ENCODE peak calls at places on chromosomes 2 and 18, in ten cellular contexts. K is CD8-positive, alpha-beta T cell; Q is Caco-2; S is left ventricle myocardium inferior; N is cardiac muscle cell; H is neuronal stem cell; P is MM.1S; V is stomach; B is CD8-positive, alpha-beta memory T cell; U is SK-N-SH. G is an unnamed sample. For H3K4me1, the result is how much of the 10 kb centered on the place peaks cover.

GRCh38 chr18:35888329-35888728 is 84.2 kb upstream of the RMP24 start:
- DNase-seq in K (no peak), Q (no peak), S (no peak), N (no peak), H (no peak), P (no peak), V (no peak), B (no peak), U (no peak), G (no peak)

GRCh38 chr2:33110461-33110860 is 163.7 kb downstream of the LTBP1 start:
- DNase-seq in K (no peak), Q (no peak), S (no peak), N (peak), H (no peak), P (no peak), V (no peak), B (no peak), U (no peak), G (no peak)

GRCh38 chr18:76450912-76451421 is 44.1 kb downstream of the ZNF516 start:
- DNase-seq in K (no peak), Q (no peak), S (peak), N (peak), H (peak), P (no peak), V (no peak), B (peak), U (peak), G (peak)

GRCh38 chr2:52658598-52658997 is 1109.0 kb upstream of the CHAC2 start:
- DNase-seq in K (no peak), Q (no peak), S (no peak), N (peak), H (no peak), P (no peak), V (no peak), B (no peak), U (no peak), G (peak)

GRCh38 chr2:53407363-53408080 is 360.1 kb upstream of the CHAC2 start:
- DNase-seq in K (no peak), Q (no peak), S (no peak), N (no peak), H (no peak), P (no peak), V (no peak), B (no peak), U (no peak), G (no peak)

GRCh38 chr2:44233450-44234128 is 41.7 kb upstream of the SLC3A1 start:
- DNase-seq in K (no peak), Q (peak), S (no peak), N (peak), H (peak), P (no peak), V (no peak), B (no peak), U (peak), G (no peak)

GRCh38 chr2:6524678-6525367 is 340.9 kb downstream of the CMPK2 start:
- DNase-seq in K (no peak), Q (no peak), S (no peak), N (no peak), H (no peak), P (no peak), V (no peak), B (no peak), U (peak), G (no peak)

GRCh38 chr18:56168049-56168781 is 470.2 kb downstream of the TXNL1 start:
- DNase-seq in K (no peak), Q (no peak), S (no peak), N (peak), H (no peak), P (no peak), V (no peak), B (no peak), U (no peak), G (peak)

GRCh38 chr2:129441610-129442009 is 537.9 kb upstream of the RAB6C start:
- DNase-seq in K (no peak), Q (no peak), S (no peak), N (no peak), H (no peak), P (no peak), V (no peak), B (no peak), U (no peak), G (no peak)

GRCh38 chr2:28566441-28567075 is 70.7 kb downstream of the PLB1 start:
- DNase-seq in K (peak), Q (peak), S (peak), N (peak), H (peak), P (peak), V (peak), B (peak), U (peak), G (peak)

GRCh38 chr2:43223412-43224040 is 2.9 kb downstream of the ZFP36L2 start:
- DNase-seq in K (no peak), Q (no peak), S (no peak), N (peak), H (no peak), P (peak), V (no peak), B (peak), U (no peak), G (no peak)

GRCh38 chr18:64974378-64975125 is 776.3 kb upstream of the CDH7 start:
- DNase-seq in K (no peak), Q (no peak), S (no peak), N (no peak), H (no peak), P (no peak), V (no peak), B (no peak), U (no peak), G (no peak)

GRCh38 chr2:146523218-146523617 is 1321.6 kb upstream of the ACVR2A start:
- DNase-seq in K (no peak), Q (no peak), S (no peak), N (peak), H (no peak), P (peak), V (no peak), B (no peak), U (no peak), G (no peak)

GRCh38 chr2:183026424-183026823 is 11.8 kb downstream of the NCKAP1 start:
- DNase-seq in K (no peak), Q (no peak), S (no peak), N (no peak), H (no peak), P (no peak), V (no peak), B (no peak), U (no peak), G (no peak)

GRCh38 chr2:238601433-238602222 is 174.9 kb downstream of the ASB1 start:
- DNase-seq in K (no peak), Q (no peak), S (no peak), N (peak), H (no peak), P (no peak), V (no peak), B (no peak), U (no peak), G (no peak)

GRCh38 chr18:8703181-8703638 is 2.1 kb upstream of the MTCL1 start:
- DNase-seq in K (no peak), Q (no peak), S (no peak), N (no peak), H (no peak), P (no peak), V (no peak), B (no peak), U (no peak), G (no peak)

GRCh38 chr2:119723121-119723635 is 36.5 kb upstream of the PTPN4 start:
- DNase-seq in K (no peak), Q (no peak), S (no peak), N (no peak), H (no peak), P (no peak), V (no peak), B (no peak), U (no peak), G (no peak)

GRCh38 chr2:25996844-25997243 is 14.5 kb upstream of the KIF3C start:
- DNase-seq in K (no peak), Q (no peak), S (no peak), N (no peak), H (no peak), P (no peak), V (no peak), B (no peak), U (no peak), G (no peak)

GRCh38 chr2:204425821-204426220 is 119.5 kb upstream of the PARD3B start:
- DNase-seq in K (no peak), Q (no peak), S (no peak), N (no peak), H (no peak), P (no peak), V (no peak), B (no peak), U (no peak), G (no peak)

GRCh38 chr2:162839419-162839818 is 852 bp upstream of the KCNH7 start:
- DNase-seq in K (no peak), Q (no peak), S (no peak), N (no peak), H (no peak), P (no peak), V (no peak), B (no peak), U (peak), G (no peak)

GRCh38 chr2:236164983-236165301 is 3.2 kb downstream of the GBX2 start:
- DNase-seq in K (no peak), Q (no peak), S (no peak), N (no peak), H (no peak), P (no peak), V (no peak), B (no peak), U (peak), G (no peak)

GRCh38 chr18:62999392-62999791 is 284.1 kb downstream of the PHLPP1 start:
- DNase-seq in K (no peak), Q (no peak), S (peak), N (peak), H (no peak), P (no peak), V (no peak), B (no peak), U (no peak), G (no peak)

GRCh38 chr2:117571590-117572349 is 242.7 kb upstream of the DDX18 start:
- DNase-seq in K (no peak), Q (no peak), S (no peak), N (no peak), H (no peak), P (peak), V (no peak), B (no peak), U (no peak), G (no peak)

GRCh38 chr18:46641917-46642316 is 15.1 kb downstream of the LOXHD1 start:
- DNase-seq in K (no peak), Q (no peak), S (no peak), N (no peak), H (no peak), P (no peak), V (no peak), B (no peak), U (no peak), G (no peak)

GRCh38 chr2:220932041-220932440 is 640.1 kb downstream of the EPHA4 start:
- DNase-seq in K (no peak), Q (no peak), S (no peak), N (no peak), H (no peak), P (no peak), V (no peak), B (no peak), U (no peak), G (no peak)

GRCh38 chr2:75466708-75467311 is 93.9 kb downstream of the EVA1A start:
- DNase-seq in K (no peak), Q (peak), S (no peak), N (peak), H (peak), P (no peak), V (peak), B (no peak), U (peak), G (no peak)

GRCh38 chr2:215698566-215698965 is 262.7 kb upstream of the FN1 start:
- DNase-seq in K (no peak), Q (no peak), S (no peak), N (peak), H (no peak), P (peak), V (no peak), B (no peak), U (no peak), G (peak)

GRCh38 chr2:30026091-30027055 is 105.0 kb upstream of the ALK start:
- DNase-seq in K (no peak), Q (peak), S (peak), N (peak), H (peak), P (no peak), V (peak), B (no peak), U (peak), G (peak)

GRCh38 chr2:231708773-231709635 is 679 bp downstream of the PTMA start:
- DNase-seq in K (no peak), Q (peak), S (peak), N (peak), H (no peak), P (peak), V (peak), B (peak), U (peak), G (peak)

GRCh38 chr2:169877406-169877805 is 50.2 kb downstream of the UBR3 start:
- DNase-seq in K (no peak), Q (no peak), S (no peak), N (peak), H (no peak), P (no peak), V (no peak), B (no peak), U (peak), G (no peak)

GRCh38 chr2:82636411-82637020 is 1822.6 kb downstream of the SUCLG1 start:
- DNase-seq in K (no peak), Q (no peak), S (no peak), N (peak), H (no peak), P (no peak), V (no peak), B (no peak), U (no peak), G (no peak)

GRCh38 chr2:202072737-202073396 is at the start of gene KIAA2012:
- DNase-seq in K (no peak), Q (no peak), S (no peak), N (no peak), H (no peak), P (no peak), V (no peak), B (no peak), U (peak), G (no peak)

GRCh38 chr2:19654310-19655090 is 247.3 kb downstream of the TTC32 start:
- DNase-seq in K (no peak), Q (no peak), S (no peak), N (no peak), H (no peak), P (no peak), V (no peak), B (no peak), U (no peak), G (no peak)

GRCh38 chr2:234990300-234990699 is 38.5 kb downstream of the SH3BP4 start:
- DNase-seq in K (no peak), Q (no peak), S (no peak), N (no peak), H (no peak), P (no peak), V (no peak), B (no peak), U (no peak), G (no peak)

GRCh38 chr2:31992934-31993333 is 17.9 kb downstream of the MEMO1 start:
- DNase-seq in K (no peak), Q (no peak), S (no peak), N (no peak), H (no peak), P (no peak), V (no peak), B (no peak), U (no peak), G (no peak)

GRCh38 chr2:210167227-210167626 is 4.0 kb downstream of the KANSL1L start:
- DNase-seq in K (no peak), Q (no peak), S (no peak), N (peak), H (no peak), P (no peak), V (no peak), B (no peak), U (no peak), G (no peak)

GRCh38 chr2:3728104-3729054 is 25.0 kb downstream of the DCDC2C start:
- DNase-seq in K (no peak), Q (peak), S (no peak), N (peak), H (peak), P (no peak), V (no peak), B (no peak), U (peak), G (peak)

GRCh38 chr2:176188969-176189665 is 649 bp downstream of the HOXD1 start:
- DNase-seq in K (no peak), Q (no peak), S (no peak), N (no peak), H (no peak), P (no peak), V (no peak), B (no peak), U (no peak), G (no peak)

GRCh38 chr18:46393230-46393629 is 263.8 kb downstream of the LOXHD1 start:
- DNase-seq in K (no peak), Q (peak), S (no peak), N (no peak), H (peak), P (no peak), V (no peak), B (no peak), U (peak), G (no peak)

GRCh38 chr2:132667716-132668115 is 2.3 kb downstream of the LYPD1 start:
- DNase-seq in K (no peak), Q (no peak), S (no peak), N (no peak), H (no peak), P (no peak), V (no peak), B (no peak), U (no peak), G (no peak)

GRCh38 chr2:132664096-132664495 is 5.9 kb downstream of the LYPD1 start:
- DNase-seq in K (no peak), Q (no peak), S (no peak), N (no peak), H (no peak), P (no peak), V (no peak), B (no peak), U (no peak), G (no peak)

GRCh38 chr2:132665401-132665800 is 4.6 kb downstream of the LYPD1 start:
- DNase-seq in K (no peak), Q (no peak), S (no peak), N (no peak), H (no peak), P (no peak), V (no peak), B (no peak), U (no peak), G (no peak)

GRCh38 chr2:132659331-132659730 is 10.7 kb downstream of the LYPD1 start:
- DNase-seq in K (no peak), Q (no peak), S (no peak), N (no peak), H (no peak), P (no peak), V (no peak), B (no peak), U (no peak), G (no peak)

DNA sequence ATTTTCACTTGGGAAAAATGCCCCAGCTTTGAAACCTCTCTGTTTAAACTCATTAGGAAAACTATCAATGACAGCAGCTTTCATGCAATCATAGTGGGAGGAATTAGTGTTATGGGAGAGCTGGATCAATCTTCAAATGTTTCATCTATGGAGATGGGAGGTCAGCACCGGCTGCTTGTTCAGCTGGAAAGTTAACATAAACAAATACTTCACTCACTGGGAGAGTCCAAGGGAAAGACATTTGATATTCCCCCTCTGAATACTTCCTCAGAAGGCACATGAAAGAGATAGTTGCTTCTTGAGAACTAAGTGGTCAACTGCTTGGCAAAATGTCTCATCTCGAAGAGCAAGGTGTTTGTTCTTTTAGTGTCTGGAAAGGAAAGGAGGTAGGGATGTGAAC is 7.3 kb downstream of the LYPD1 start:
- DNase-seq in K (no peak), Q (no peak), S (no peak), N (no peak), H (no peak), P (no peak), V (no peak), B (no peak), U (no peak), G (no peak)
- H3K4me1 ChIP-seq in K (under half), Q (under half), S (under half), N (under half), H (under half), P (under half), V (under half), B (under half), U (under half), G (under half)

GRCh38 chr2:64873472-64873924 is 115.7 kb upstream of the SLC1A4 start:
- DNase-seq in K (peak), Q (peak), S (peak), N (peak), H (peak), P (peak), V (peak), B (peak), U (peak), G (peak)
- H3K4me3 ChIP-seq in K (no peak), Q (no peak), S (peak), N (no peak), H (no peak), P (peak), V (no peak), B (no peak), U (no peak), G (no peak)

DNA sequence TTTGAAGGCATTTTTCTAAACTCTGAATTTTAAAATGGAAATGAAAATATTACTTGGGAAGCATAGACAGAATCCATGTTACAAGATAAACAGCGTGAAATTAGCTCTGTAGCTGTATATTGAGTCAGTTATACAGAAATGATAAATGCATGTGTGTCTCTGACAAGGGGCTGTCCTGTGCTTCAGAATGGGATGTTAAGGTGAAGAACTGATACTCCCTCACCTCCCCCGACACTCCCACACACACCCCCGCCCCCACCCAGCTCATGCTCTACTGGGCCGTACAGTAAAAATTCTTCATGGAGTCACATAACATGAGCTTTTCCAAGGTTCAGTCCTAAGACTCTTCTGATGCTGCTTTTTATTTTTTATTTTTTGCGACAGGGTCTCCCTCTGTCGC is 868 bp upstream of the THUMPD2 start:
- DNase-seq in K (no peak), Q (no peak), S (no peak), N (no peak), H (no peak), P (no peak), V (no peak), B (no peak), U (no peak), G (no peak)
- H3K4me1 ChIP-seq in K (under half), Q (under half), S (under half), N (under half), H (under half), P (under half), V (under half), B (under half), U (under half), G (under half)

GRCh38 chr2:174342600-174343342 is 8.0 kb downstream of the SP9 start:
- DNase-seq in K (no peak), Q (no peak), S (no peak), N (no peak), H (peak), P (no peak), V (no peak), B (peak), U (no peak), G (no peak)

GRCh38 chr2:174343638-174344455 is 9.1 kb downstream of the SP9 start:
- DNase-seq in K (no peak), Q (no peak), S (no peak), N (no peak), H (peak), P (no peak), V (no peak), B (no peak), U (no peak), G (no peak)

GRCh38 chr2:174344716-174345472 is 10.1 kb downstream of the SP9 start:
- DNase-seq in K (no peak), Q (no peak), S (no peak), N (peak), H (peak), P (peak), V (no peak), B (no peak), U (no peak), G (peak)

GRCh38 chr2:174341995-174342571 is 7.3 kb downstream of the SP9 start:
- DNase-seq in K (no peak), Q (peak), S (no peak), N (no peak), H (peak), P (no peak), V (no peak), B (no peak), U (peak), G (no peak)

GRCh38 chr2:174343343-174343637 is 8.5 kb downstream of the SP9 start:
- DNase-seq in K (no peak), Q (no peak), S (no peak), N (no peak), H (no peak), P (no peak), V (no peak), B (no peak), U (no peak), G (no peak)
- H3K4me3 ChIP-seq in K (no peak), Q (no peak), S (no peak), N (no peak), H (no peak), P (no peak), V (no peak), B (no peak), U (no peak), G (no peak)

GRCh38 chr2:40204268-40204667 is 247.6 kb downstream of the SLC8A1 start:
- DNase-seq in K (no peak), Q (no peak), S (no peak), N (no peak), H (no peak), P (no peak), V (no peak), B (no peak), U (no peak), G (no peak)

GRCh38 chr2:40200516-40200915 is 251.4 kb downstream of the SLC8A1 start:
- DNase-seq in K (no peak), Q (no peak), S (no peak), N (no peak), H (no peak), P (no peak), V (no peak), B (no peak), U (no peak), G (no peak)

GRCh38 chr2:40199758-40200157 is 252.1 kb downstream of the SLC8A1 start:
- DNase-seq in K (no peak), Q (no peak), S (no peak), N (peak), H (no peak), P (no peak), V (no peak), B (no peak), U (no peak), G (no peak)

GRCh38 chr2:40202798-40203400 is 249.0 kb downstream of the SLC8A1 start:
- DNase-seq in K (no peak), Q (no peak), S (no peak), N (no peak), H (no peak), P (no peak), V (no peak), B (no peak), U (no peak), G (no peak)

GRCh38 chr2:40201425-40201824 is 250.5 kb downstream of the SLC8A1 start:
- DNase-seq in K (no peak), Q (no peak), S (no peak), N (no peak), H (no peak), P (no peak), V (no peak), B (no peak), U (no peak), G (no peak)
- H3K4me1 ChIP-seq in K (under half), Q (under half), S (half or more), N (under half), H (under half), P (under half), V (under half), B (under half), U (under half), G (under half)